ENCODE peak calls at places on chromosomes 12 and 14, in five cellular contexts. W, V, B, L and F are unnamed samples.
A peak's percentile ranks its signal among the peaks of the same experiment; 100 is the strongest.

GRCh38 chr12:4172999-4173398 is 100.6 kb upstream of the CCND2 start:
- DNase-seq in W (no peak), V (no peak), B (no peak), L (no peak), F (no peak)

GRCh38 chr12:75011120-75011519 is 198.5 kb downstream of the KCNC2 start:
- DNase-seq in W (no peak), V (peak; percentile 19), B (no peak), L (no peak), F (no peak)

GRCh38 chr12:88471641-88472040 is 108.6 kb downstream of the KITLG start:
- DNase-seq in W (no peak), V (no peak), B (no peak), L (no peak), F (no peak)

GRCh38 chr12:106415134-106415533 is 57.6 kb downstream of the POLR3B start:
- DNase-seq in W (no peak), V (no peak), B (no peak), L (no peak), F (no peak)

GRCh38 chr12:42609605-42610004 is 20.1 kb upstream of the PRICKLE1 start:
- DNase-seq in W (no peak), V (no peak), B (no peak), L (no peak), F (no peak)

GRCh38 chr12:76026643-76027063 is 4.9 kb downstream of the PHLDA1 start:
- DNase-seq in W (no peak), V (no peak), B (no peak), L (no peak), F (no peak)

GRCh38 chr12:50718760-50719159 is 45.1 kb upstream of the ATF1 start:
- DNase-seq in W (no peak), V (no peak), B (no peak), L (no peak), F (no peak)

GRCh38 chr14:21987937-21988336 is 314.3 kb upstream of the OR4E1 start:
- DNase-seq in W (no peak), V (peak; percentile 50), B (no peak), L (no peak), F (no peak)

GRCh38 chr12:321606-322326 is 59.1 kb upstream of the SLC6A13 start:
- DNase-seq in W (no peak), V (peak; percentile 25), B (no peak), L (no peak), F (no peak)

GRCh38 chr12:89424394-89424793 is 72.1 kb upstream of the DUSP6 start:
- DNase-seq in W (no peak), V (peak; percentile 58), B (no peak), L (no peak), F (no peak)

GRCh38 chr14:65356327-65356836 is 56.1 kb upstream of the FUT8 start:
- DNase-seq in W (no peak), V (peak; percentile 38), B (no peak), L (no peak), F (peak; percentile 35)

GRCh38 chr14:59020382-59020781 is 168.1 kb upstream of the DAAM1 start:
- DNase-seq in W (no peak), V (peak; percentile 21), B (no peak), L (peak; percentile 31), F (no peak)

GRCh38 chr14:104580961-104581360 is 1.4 kb downstream of the C14orf180 start:
- DNase-seq in W (no peak), V (no peak), B (no peak), L (no peak), F (no peak)

GRCh38 chr12:104828015-104828414 is 130.1 kb downstream of the SLC41A2 start:
- DNase-seq in W (no peak), V (no peak), B (no peak), L (no peak), F (no peak)

GRCh38 chr14:90091393-90091792 is 29.6 kb downstream of the KCNK13 start:
- DNase-seq in W (no peak), V (no peak), B (no peak), L (no peak), F (no peak)

GRCh38 chr14:57502581-57503254 is 9.1 kb upstream of the CCDC198 start:
- DNase-seq in W (no peak), V (no peak), B (no peak), L (no peak), F (no peak)

GRCh38 chr12:11731455-11731854 is 82.0 kb downstream of the ETV6 start:
- DNase-seq in W (no peak), V (peak; percentile 37), B (no peak), L (no peak), F (no peak)

GRCh38 chr12:112408621-112409020 is 784 bp downstream of the RPL6 start:
- DNase-seq in W (no peak), V (peak; percentile 46), B (no peak), L (no peak), F (no peak)
- TF ChIP-seq CTCF in W (no peak), V (no peak), B (no peak), L (no peak), F (no peak)

GRCh38 chr12:57487597-57488396 is at the start of gene MARS1:
- DNase-seq in W (peak; percentile 95), V (peak; percentile 98), B (peak; percentile 94), L (peak; percentile 96), F (peak; percentile 96)
- TF ChIP-seq POLR2A in W (no peak), V (peak; percentile 48), B (peak; percentile 73), L (peak; percentile 12), F (no peak)

GRCh38 chr14:92676448-92677086 is 71.9 kb downstream of the LGMN start:
- DNase-seq in W (no peak), V (no peak), B (no peak), L (no peak), F (no peak)
- H3K4me3 ChIP-seq in W (no peak overlapping the region), V (no peak overlapping the region), B (no peak overlapping the region), L (no peak overlapping the region), F (no peak overlapping the region)

DNA sequence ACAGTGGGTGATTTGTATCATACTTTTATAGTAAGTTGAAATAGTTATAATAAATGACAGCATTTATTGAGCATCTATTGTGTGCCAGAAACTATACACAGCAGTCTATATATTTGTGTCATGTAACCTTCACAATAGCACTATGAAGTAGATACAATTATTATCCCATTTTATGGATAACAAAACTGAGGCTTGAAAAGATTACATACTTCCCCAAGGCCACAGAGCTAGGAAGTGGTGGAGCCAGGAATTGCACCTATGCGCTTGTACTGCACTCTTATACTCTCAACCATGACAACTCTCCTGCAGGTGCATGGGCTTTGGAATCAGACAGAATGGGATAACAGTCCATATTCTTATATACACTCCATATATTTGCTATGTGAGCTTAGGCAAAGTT is 110.6 kb upstream of the SOX5 start:
- DNase-seq in W (no peak), V (no peak), B (no peak), L (no peak), F (no peak)
- TF ChIP-seq CTCF in W (no peak), V (no peak), B (no peak), L (no peak), F (no peak)